ENCODE peak calls at places on chromosome 16, in nine cellular contexts. V, S, I, E, N, Y, D, W and C are unnamed samples.

GRCh38 chr16:80954985-80955384 is 51.7 kb downstream of the CMC2 start:
- DNase-seq in V (no peak), S (peak), I (no peak), E (no peak), N (no peak), Y (no peak), D (no peak), W (no peak), C (no peak)

GRCh38 chr16:50603206-50604064 is 55.2 kb downstream of the NKD1 start:
- DNase-seq in V (no peak), S (no peak), I (peak), E (peak), N (no peak), Y (no peak), D (peak), W (peak), C (no peak)

GRCh38 chr16:50311134-50311528 is 44.8 kb downstream of the ADCY7 start:
- DNase-seq in V (no peak), S (no peak), I (peak), E (no peak), N (no peak), Y (no peak), D (no peak), W (no peak), C (peak)

GRCh38 chr16:76748698-76749097 is 442.3 kb upstream of the MON1B start:
- DNase-seq in V (no peak), S (no peak), I (no peak), E (no peak), N (no peak), Y (no peak), D (no peak), W (no peak), C (no peak)

GRCh38 chr16:55555436-55555835 is 11.0 kb upstream of the CAPNS2 start:
- DNase-seq in V (no peak), S (no peak), I (no peak), E (no peak), N (no peak), Y (no peak), D (no peak), W (no peak), C (no peak)

GRCh38 chr16:90072442-90073105 is 4.6 kb downstream of the PRDM7 start:
- DNase-seq in V (no peak), S (no peak), I (no peak), E (no peak), N (no peak), Y (no peak), D (no peak), W (peak), C (no peak)

GRCh38 chr16:80804061-80804450 is 342 bp downstream of the CDYL2 start:
- DNase-seq in V (peak), S (no peak), I (peak), E (peak), N (peak), Y (peak), D (peak), W (peak), C (peak)

GRCh38 chr16:50747206-50747956 is 5.5 kb downstream of the CYLD start:
- DNase-seq in V (no peak), S (no peak), I (no peak), E (no peak), N (no peak), Y (no peak), D (no peak), W (peak), C (no peak)

GRCh38 chr16:23119570-23119969 is 29.7 kb downstream of the USP31 start:
- DNase-seq in V (no peak), S (no peak), I (no peak), E (no peak), N (no peak), Y (no peak), D (no peak), W (peak), C (no peak)

GRCh38 chr16:15837761-15838160 is 19.1 kb downstream of the MYH11 start:
- DNase-seq in V (no peak), S (no peak), I (no peak), E (no peak), N (no peak), Y (no peak), D (no peak), W (no peak), C (no peak)

GRCh38 chr16:88784074-88784855 is 755 bp downstream of the PIEZO1 start:
- DNase-seq in V (peak), S (no peak), I (peak), E (peak), N (peak), Y (peak), D (peak), W (peak), C (peak)

GRCh38 chr16:30063893-30064745 is 1.4 kb upstream of the ALDOA start:
- DNase-seq in V (peak), S (peak), I (peak), E (peak), N (peak), Y (peak), D (peak), W (no peak), C (peak)

GRCh38 chr16:28012031-28012445 is 51.5 kb downstream of the GSG1L start:
- DNase-seq in V (no peak), S (no peak), I (no peak), E (no peak), N (peak), Y (no peak), D (no peak), W (peak), C (no peak)

GRCh38 chr16:65224994-65225393 is 103.1 kb upstream of the CDH11 start:
- DNase-seq in V (no peak), S (peak), I (no peak), E (no peak), N (no peak), Y (no peak), D (no peak), W (no peak), C (no peak)

GRCh38 chr16:14579266-14579665 is 50.8 kb downstream of the PARN start:
- DNase-seq in V (no peak), S (no peak), I (no peak), E (no peak), N (no peak), Y (no peak), D (no peak), W (no peak), C (no peak)

GRCh38 chr16:54080524-54081008 is 206.0 kb downstream of the IRX3 start:
- DNase-seq in V (no peak), S (no peak), I (no peak), E (no peak), N (no peak), Y (no peak), D (no peak), W (peak), C (no peak)

GRCh38 chr16:19884611-19885455 is at the start of gene GPRC5B:
- DNase-seq in V (no peak), S (no peak), I (no peak), E (no peak), N (peak), Y (peak), D (peak), W (peak), C (peak)

GRCh38 chr16:54171855-54172537 is 114.6 kb downstream of the IRX3 start:
- DNase-seq in V (no peak), S (no peak), I (no peak), E (no peak), N (peak), Y (no peak), D (no peak), W (peak), C (no peak)

GRCh38 chr16:8788578-8789172 is 8.8 kb downstream of the TMEM186 start:
- DNase-seq in V (no peak), S (no peak), I (no peak), E (no peak), N (no peak), Y (no peak), D (no peak), W (no peak), C (no peak)

GRCh38 chr16:65306313-65306712 is 184.4 kb upstream of the CDH11 start:
- DNase-seq in V (no peak), S (no peak), I (no peak), E (no peak), N (no peak), Y (no peak), D (no peak), W (no peak), C (no peak)

GRCh38 chr16:84040823-84041391 is 1.7 kb downstream of the SLC38A8 start:
- DNase-seq in V (no peak), S (no peak), I (no peak), E (no peak), N (no peak), Y (peak), D (no peak), W (no peak), C (peak)

GRCh38 chr16:78259883-78260282 is 160.4 kb downstream of the WWOX start:
- DNase-seq in V (no peak), S (no peak), I (no peak), E (no peak), N (peak), Y (no peak), D (no peak), W (no peak), C (no peak)
- H3K4me3 ChIP-seq in V (no peak), S (no peak), I (no peak), E (no peak), N (no peak), Y (no peak), D (no peak), W (no peak), C (no peak)

GRCh38 chr16:86432048-86432447 is 78.3 kb upstream of the FOXF1 start:
- DNase-seq in V (no peak), S (no peak), I (no peak), E (no peak), N (no peak), Y (no peak), D (no peak), W (no peak), C (no peak)
- H3K4me3 ChIP-seq in V (no peak), S (no peak), I (no peak), E (no peak), N (no peak), Y (no peak), D (no peak), W (no peak), C (no peak)

GRCh38 chr16:11674001-11674817 is 6.0 kb downstream of the SNN start:
- DNase-seq in V (no peak), S (no peak), I (no peak), E (no peak), N (no peak), Y (no peak), D (no peak), W (no peak), C (peak)
- H3K4me3 ChIP-seq in V (no peak), S (no peak), I (no peak), E (no peak), N (no peak), Y (no peak), D (no peak), W (no peak), C (no peak)

GRCh38 chr16:25012525-25012991 is 2.6 kb downstream of the ARHGAP17 start:
- DNase-seq in V (no peak), S (no peak), I (no peak), E (no peak), N (no peak), Y (no peak), D (no peak), W (peak), C (no peak)
- H3K4me3 ChIP-seq in V (no peak), S (no peak), I (peak), E (peak), N (no peak), Y (peak), D (no peak), W (no peak), C (no peak)

GRCh38 chr16:66427036-66427446 is at the start of gene BEAN1:
- DNase-seq in V (no peak), S (no peak), I (peak), E (no peak), N (peak), Y (no peak), D (no peak), W (no peak), C (no peak)
- H3K4me3 ChIP-seq in V (peak), S (peak), I (peak), E (peak), N (peak), Y (peak), D (peak), W (peak), C (no peak)

DNA sequence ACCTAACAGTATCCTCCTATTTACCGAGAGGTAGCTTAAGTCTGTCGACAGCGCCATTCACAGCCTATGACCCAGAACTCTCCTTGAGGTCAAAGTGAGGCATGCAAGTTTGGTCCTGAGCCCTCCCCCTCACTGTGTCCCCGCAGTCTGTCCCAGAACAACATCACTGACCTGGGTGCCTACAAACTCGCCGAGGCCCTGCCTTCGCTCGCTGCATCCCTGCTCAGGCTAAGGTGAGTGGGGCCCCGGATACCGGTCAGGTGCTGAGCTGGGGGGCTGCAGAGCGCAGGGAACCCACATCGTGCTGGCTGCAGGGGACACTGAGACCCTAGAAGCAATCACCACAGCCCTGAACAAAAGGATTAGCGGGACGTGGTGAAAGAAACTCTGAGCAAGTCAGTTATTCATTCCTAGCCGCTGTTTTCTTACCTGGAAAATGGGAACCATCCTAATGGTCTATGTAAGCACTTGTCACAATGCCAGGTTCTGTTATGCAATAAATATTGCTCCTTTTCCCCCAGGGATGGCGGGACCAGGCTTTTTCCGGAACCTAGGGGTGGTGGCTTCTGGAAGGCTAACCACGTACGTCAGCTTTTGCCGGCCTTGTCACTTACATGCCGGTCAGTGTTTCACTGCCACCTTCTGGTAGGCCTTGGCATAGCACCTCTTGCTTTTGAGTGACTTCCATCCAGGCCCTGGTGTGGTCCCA is 23.8 kb downstream of the DEXI start:
- DNase-seq in V (peak), S (peak), I (peak), E (peak), N (peak), Y (peak), D (peak), W (peak), C (peak)
- H3K4me3 ChIP-seq in V (no peak), S (peak), I (no peak), E (peak), N (no peak), Y (no peak), D (no peak), W (no peak), C (no peak)

DNA sequence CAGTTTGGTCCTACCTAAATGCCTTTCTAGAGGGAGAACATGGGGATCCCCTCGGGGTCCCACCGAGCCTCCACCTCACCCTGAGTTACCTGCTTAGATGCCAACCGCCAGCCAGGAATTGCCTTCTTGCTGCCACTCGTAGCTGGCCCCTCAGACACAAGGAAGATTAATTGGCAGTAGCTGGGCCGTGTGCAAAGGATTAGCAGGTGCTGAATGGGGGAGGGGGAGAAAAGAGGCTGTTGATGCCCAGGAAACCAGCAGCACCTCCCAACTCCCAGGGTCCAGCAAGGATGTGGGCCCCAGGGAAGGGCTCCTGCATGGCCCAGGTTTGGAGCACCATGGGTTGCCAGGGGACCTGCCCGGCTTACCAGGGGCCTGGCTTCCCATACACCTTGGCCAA is at the start of gene CNGB1:
- DNase-seq in V (no peak), S (no peak), I (no peak), E (no peak), N (no peak), Y (peak), D (no peak), W (no peak), C (peak)
- H3K4me3 ChIP-seq in V (no peak), S (no peak), I (no peak), E (no peak), N (no peak), Y (no peak), D (no peak), W (no peak), C (no peak)